ENCODE peak calls at places on chromosomes 2 and 18, in six cellular contexts. C, J, X, D, V and F are unnamed samples.

GRCh38 chr2:12177995-12178760 is 431.7 kb downstream of the LPIN1 start:
- DNase-seq in C (no peak), J (no peak), V (no peak), X (no peak), D (no peak), F (no peak)

GRCh38 chr2:46294185-46294836 is 2.9 kb upstream of the EPAS1 start:
- DNase-seq in J (no peak), D (no peak), C (no peak), V (peak; percentile 81), X (no peak), F (no peak)

GRCh38 chr2:222745836-222746559 is 74.5 kb downstream of the MOGAT1 start:
- DNase-seq in V (no peak), C (no peak), D (no peak), J (no peak), X (no peak), F (no peak)

GRCh38 chr2:203500951-203501350 is 34.1 kb downstream of the RAPH1 start:
- DNase-seq in X (no peak), V (no peak), J (no peak), D (no peak), C (no peak), F (no peak)

GRCh38 chr2:225512873-225513580 is 113.5 kb downstream of the NYAP2 start:
- DNase-seq in C (no peak), D (no peak), V (no peak), J (no peak), X (no peak), F (no peak)

GRCh38 chr2:231068525-231069222 is 12.0 kb downstream of the PSMD1 start:
- DNase-seq in C (no peak), D (no peak), J (no peak), V (no peak), X (no peak), F (no peak)

GRCh38 chr2:193527146-193527545 is 1332.4 kb upstream of the TMEFF2 start:
- DNase-seq in J (no peak), C (no peak), V (no peak), D (no peak), X (no peak), F (no peak)

GRCh38 chr18:48065601-48065995 is 135.1 kb upstream of the SMAD2 start:
- DNase-seq in X (no peak), C (no peak), V (no peak), J (no peak), D (no peak), F (no peak)

GRCh38 chr2:218343591-218343990 is 13.1 kb upstream of the CATIP start:
- DNase-seq in D (no peak), J (no peak), X (no peak), V (no peak), C (no peak), F (no peak)

GRCh38 chr2:175855794-175856453 is 146.1 kb downstream of the LNPK start:
- DNase-seq in V (no peak), X (no peak), D (peak; percentile 34), J (peak; percentile 84), C (no peak), F (peak; percentile 48)

GRCh38 chr18:33820517-33821368 is 242.7 kb downstream of the ASXL3 start:
- DNase-seq in D (no peak), C (no peak), X (no peak), J (no peak), V (peak; percentile 74), F (no peak)

GRCh38 chr2:10340593-10340975 is 37.9 kb downstream of the HPCAL1 start:
- DNase-seq in C (no peak), X (no peak), D (no peak), V (no peak), J (peak; percentile 8), F (no peak)

GRCh38 chr2:221490506-221491060 is 81.5 kb downstream of the EPHA4 start:
- DNase-seq in C (no peak), D (no peak), V (no peak), X (no peak), J (no peak), F (no peak)

GRCh38 chr2:26772064-26773001 is 8.2 kb downstream of the SLC35F6 start:
- DNase-seq in J (peak; percentile 98), C (peak; percentile 92), X (no peak), V (no peak), D (peak; percentile 89), F (peak; percentile 99)

GRCh38 chr2:99514357-99514756 is 24.5 kb upstream of the REV1 start:
- DNase-seq in J (no peak), C (no peak), X (no peak), D (no peak), V (no peak), F (no peak)

GRCh38 chr2:99507964-99508818 is 18.4 kb upstream of the REV1 start:
- DNase-seq in X (no peak), D (no peak), C (no peak), V (no peak), J (no peak), F (no peak)

DNA sequence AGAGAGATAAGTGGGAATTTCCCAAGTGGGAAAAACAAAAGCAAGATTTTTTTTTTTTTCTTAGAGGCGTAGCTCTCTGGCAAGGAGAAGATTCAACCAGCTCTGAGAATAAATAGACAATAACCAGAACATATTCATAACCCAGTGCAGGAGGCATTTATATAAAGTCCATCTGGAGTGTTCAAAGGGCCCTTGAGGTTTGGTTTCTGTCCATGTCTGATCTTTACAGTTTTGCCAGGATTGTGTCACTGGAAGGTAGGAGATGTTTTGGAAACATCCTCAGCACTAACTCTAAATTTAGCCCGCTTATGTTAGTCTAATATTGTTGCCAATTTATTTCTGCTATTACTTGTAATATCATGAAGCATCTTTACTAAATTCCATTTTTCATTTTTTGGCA is 22.3 kb upstream of the REV1 start:
- DNase-seq in V (no peak), C (no peak), D (no peak), J (no peak), X (no peak), F (no peak)
- H3K36me3 ChIP-seq in V (no peaks in the 10 kb centered on the region), C (no peaks in the 10 kb centered on the region), D (no peaks in the 10 kb centered on the region), J (no peaks in the 10 kb centered on the region), X (no peaks in the 10 kb centered on the region), F (no peaks in the 10 kb centered on the region)

GRCh38 chr2:68185541-68186164 is 28.0 kb downstream of the PNO1 start:
- DNase-seq in V (peak; percentile 88), D (peak; percentile 30), J (peak; percentile 69), X (no peak), C (no peak), F (no peak)
- H3K27ac ChIP-seq in V (no peak overlapping the region), D (no peak overlapping the region), J (no peak overlapping the region), X (no peak overlapping the region), C (no peak overlapping the region), F (no peak overlapping the region)

DNA sequence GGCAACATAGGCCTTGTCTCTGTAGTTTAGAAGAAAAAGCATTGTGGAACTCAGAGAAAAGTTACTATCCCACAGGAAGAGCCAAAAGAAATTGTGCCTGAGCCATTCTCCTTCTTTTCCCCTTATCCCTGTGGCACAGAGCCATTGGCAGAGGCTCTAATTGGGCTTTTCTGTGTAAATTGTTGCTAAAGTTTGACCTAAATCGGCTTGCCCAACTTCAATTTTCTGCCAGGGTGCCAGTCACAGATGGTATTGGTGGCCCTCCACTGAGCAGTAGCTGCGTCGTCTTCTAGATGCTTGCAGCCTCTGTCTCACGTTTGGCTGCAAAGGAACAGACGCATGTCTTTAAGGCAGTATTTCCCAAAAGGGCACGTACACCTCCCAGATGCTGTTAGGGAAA is 30.3 kb downstream of the ZNF532 start:
- DNase-seq in C (no peak), D (no peak), J (no peak), V (peak; percentile 35), X (no peak), F (peak; percentile 77)
- H3K36me3 ChIP-seq in C (peaks cover 16% of the 10 kb centered on the region), D (peaks cover 27% of the 10 kb centered on the region), J (no peaks in the 10 kb centered on the region), V (peaks cover 80% of the 10 kb centered on the region), X (peaks cover 30% of the 10 kb centered on the region), F (peaks cover 9% of the 10 kb centered on the region)

DNA sequence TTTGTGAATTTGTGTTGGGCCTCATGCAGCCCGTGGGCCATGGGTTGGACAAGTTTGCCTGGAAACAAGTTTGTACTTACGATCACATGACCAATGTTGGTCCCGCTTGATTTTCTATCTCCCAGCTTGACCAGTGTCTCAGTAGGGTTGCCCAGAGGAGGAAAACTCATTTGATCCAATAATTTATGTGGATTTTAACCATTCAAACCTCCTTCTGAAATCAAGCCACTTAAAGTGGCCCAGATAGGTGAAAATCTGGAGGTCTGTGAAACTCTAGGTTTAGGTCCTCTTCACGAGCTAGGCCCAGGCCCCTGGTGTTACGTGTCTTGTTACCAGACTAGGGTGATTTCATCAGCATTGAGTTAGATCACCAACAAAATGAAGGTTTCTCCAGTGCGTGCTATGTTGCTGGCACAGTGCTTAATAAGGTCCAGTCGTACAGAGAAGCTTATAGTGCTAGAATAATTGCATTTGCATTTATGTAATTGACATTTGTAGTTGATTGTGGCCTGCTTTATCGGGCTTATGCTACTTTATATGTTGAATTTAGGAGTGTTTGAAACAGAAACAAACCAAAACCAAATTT is 4.4 kb downstream of the ACTR2 start:
- DNase-seq in D (no peak), X (no peak), C (no peak), J (no peak), V (no peak), F (no peak)
- H3K27ac ChIP-seq in D (no peak overlapping the region), X (peak overlapping the region; percentile 68), C (no peak overlapping the region), J (no peak overlapping the region), V (no peak overlapping the region), F (peak overlapping the region; percentile 77)

GRCh38 chr2:238250896-238251295 is 11.1 kb upstream of the HES6 start:
- DNase-seq in C (peak; percentile 27), D (peak; percentile 1), X (no peak), J (no peak), V (no peak), F (no peak)

GRCh38 chr2:238251331-238251730 is 11.5 kb upstream of the HES6 start:
- DNase-seq in C (peak; percentile 27), D (peak; percentile 6), J (no peak), X (no peak), V (no peak), F (no peak)

GRCh38 chr2:238252766-238253630 is 13.2 kb upstream of the HES6 start:
- DNase-seq in D (peak; percentile 6), J (no peak), V (no peak), X (no peak), C (peak; percentile 42), F (no peak)

GRCh38 chr2:238254095-238254494 is 14.3 kb upstream of the HES6 start:
- DNase-seq in X (no peak), C (peak; percentile 27), J (peak; percentile 25), V (no peak), D (peak; percentile 0), F (no peak)

GRCh38 chr2:238251986-238252385 is 12.1 kb upstream of the HES6 start:
- DNase-seq in D (peak; percentile 7), X (no peak), V (no peak), J (no peak), C (peak; percentile 42), F (no peak)
- H3K36me3 ChIP-seq in D (peaks cover 98% of the 10 kb centered on the region), X (peaks cover 4% of the 10 kb centered on the region), V (peaks cover 59% of the 10 kb centered on the region), J (peaks cover 6% of the 10 kb centered on the region), C (peaks cover 98% of the 10 kb centered on the region), F (peaks cover 68% of the 10 kb centered on the region)